ENCODE peak calls at places on chromosomes 1 and 21, in ten cellular contexts. One of them, this sample, is unnamed.

GRCh38 chr1:161420763-161421455 is 53.2 kb upstream of the CFAP126 start:
- DNase-seq in GM23338: peak; percentile 84
- DNase-seq in GM19239: no peak
- DNase-seq in pancreas: no peak
- DNase-seq in NCI-H1105: peak; percentile 68
- DNase-seq in colonic mucosa: no peak
- DNase-seq in NCI-H1092 treated with DMSO at 0.1 percent for 48 hours: no peak
- DNase-seq in substantia nigra: no peak
- DNase-seq in stimulated activated CD8-positive, alpha-beta memory T cell treated with anti-CD3 and anti-CD28 coated beads, Interleukin-15, amount 100 ng/mL, for 4 hours: no peak
- DNase-seq in AML-193: no peak
- DNase-seq in this sample: no peak

GRCh38 chr1:156399355-156400125 is 30.5 kb downstream of the RHBG start:
- DNase-seq in pancreas: no peak
- DNase-seq in AML-193: no peak
- DNase-seq in NCI-H1105: no peak
- DNase-seq in substantia nigra: no peak
- DNase-seq in stimulated activated CD8-positive, alpha-beta memory T cell treated with anti-CD3 and anti-CD28 coated beads, Interleukin-15, amount 100 ng/mL, for 4 hours: no peak
- DNase-seq in NCI-H1092 treated with DMSO at 0.1 percent for 48 hours: no peak
- DNase-seq in GM23338: no peak
- DNase-seq in colonic mucosa: no peak
- DNase-seq in GM19239: no peak
- DNase-seq in this sample: no peak

GRCh38 chr21:41979335-41979734 is 25.5 kb upstream of the C2CD2 start:
- DNase-seq in AML-193: no peak
- DNase-seq in pancreas: no peak
- DNase-seq in GM19239: no peak
- DNase-seq in colonic mucosa: no peak
- DNase-seq in stimulated activated CD8-positive, alpha-beta memory T cell treated with anti-CD3 and anti-CD28 coated beads, Interleukin-15, amount 100 ng/mL, for 4 hours: no peak
- DNase-seq in substantia nigra: no peak
- DNase-seq in NCI-H1092 treated with DMSO at 0.1 percent for 48 hours: no peak
- DNase-seq in NCI-H1105: no peak
- DNase-seq in GM23338: no peak
- DNase-seq in this sample: no peak

GRCh38 chr21:42525228-42525604 is 11.6 kb downstream of the SLC37A1 start:
- DNase-seq in GM19239: no peak
- DNase-seq in stimulated activated CD8-positive, alpha-beta memory T cell treated with anti-CD3 and anti-CD28 coated beads, Interleukin-15, amount 100 ng/mL, for 4 hours: no peak
- DNase-seq in colonic mucosa: no peak
- DNase-seq in NCI-H1105: no peak
- DNase-seq in AML-193: no peak
- DNase-seq in NCI-H1092 treated with DMSO at 0.1 percent for 48 hours: peak; percentile 84
- DNase-seq in pancreas: no peak
- DNase-seq in substantia nigra: no peak
- DNase-seq in GM23338: peak; percentile 37
- DNase-seq in this sample: no peak

GRCh38 chr1:160618763-160619274 is 28.0 kb downstream of the SLAMF1 start:
- DNase-seq in stimulated activated CD8-positive, alpha-beta memory T cell treated with anti-CD3 and anti-CD28 coated beads, Interleukin-15, amount 100 ng/mL, for 4 hours: no peak
- DNase-seq in AML-193: peak; percentile 14
- DNase-seq in NCI-H1092 treated with DMSO at 0.1 percent for 48 hours: no peak
- DNase-seq in pancreas: no peak
- DNase-seq in GM19239: no peak
- DNase-seq in GM23338: peak; percentile 56
- DNase-seq in substantia nigra: no peak
- DNase-seq in colonic mucosa: no peak
- DNase-seq in NCI-H1105: peak; percentile 0
- DNase-seq in this sample: no peak

GRCh38 chr1:24351247-24351646 is 32.1 kb downstream of the GRHL3 start:
- DNase-seq in GM19239: peak; percentile 59
- DNase-seq in substantia nigra: no peak
- DNase-seq in GM23338: no peak
- DNase-seq in colonic mucosa: no peak
- DNase-seq in NCI-H1092 treated with DMSO at 0.1 percent for 48 hours: no peak
- DNase-seq in AML-193: no peak
- DNase-seq in NCI-H1105: no peak
- DNase-seq in pancreas: no peak
- DNase-seq in stimulated activated CD8-positive, alpha-beta memory T cell treated with anti-CD3 and anti-CD28 coated beads, Interleukin-15, amount 100 ng/mL, for 4 hours: no peak
- DNase-seq in this sample: no peak

GRCh38 chr1:217562229-217562878 is 68.5 kb downstream of the GPATCH2 start:
- DNase-seq in pancreas: no peak
- DNase-seq in NCI-H1092 treated with DMSO at 0.1 percent for 48 hours: no peak
- DNase-seq in AML-193: no peak
- DNase-seq in GM19239: no peak
- DNase-seq in NCI-H1105: no peak
- DNase-seq in substantia nigra: no peak
- DNase-seq in colonic mucosa: no peak
- DNase-seq in stimulated activated CD8-positive, alpha-beta memory T cell treated with anti-CD3 and anti-CD28 coated beads, Interleukin-15, amount 100 ng/mL, for 4 hours: no peak
- DNase-seq in GM23338: no peak
- DNase-seq in this sample: no peak

GRCh38 chr1:37476460-37477197 is 2.2 kb downstream of the ZC3H12A start:
- DNase-seq in stimulated activated CD8-positive, alpha-beta memory T cell treated with anti-CD3 and anti-CD28 coated beads, Interleukin-15, amount 100 ng/mL, for 4 hours: no peak
- DNase-seq in substantia nigra: peak; percentile 36
- DNase-seq in NCI-H1092 treated with DMSO at 0.1 percent for 48 hours: no peak
- DNase-seq in NCI-H1105: no peak
- DNase-seq in GM23338: no peak
- DNase-seq in AML-193: no peak
- DNase-seq in colonic mucosa: peak; percentile 90
- DNase-seq in pancreas: peak; percentile 80
- DNase-seq in GM19239: no peak
- DNase-seq in this sample: no peak

GRCh38 chr1:201332021-201332420 is 45.5 kb downstream of the TNNT2 start:
- DNase-seq in substantia nigra: no peak
- DNase-seq in GM19239: no peak
- DNase-seq in AML-193: no peak
- DNase-seq in NCI-H1105: no peak
- DNase-seq in GM23338: no peak
- DNase-seq in colonic mucosa: no peak
- DNase-seq in NCI-H1092 treated with DMSO at 0.1 percent for 48 hours: no peak
- DNase-seq in stimulated activated CD8-positive, alpha-beta memory T cell treated with anti-CD3 and anti-CD28 coated beads, Interleukin-15, amount 100 ng/mL, for 4 hours: no peak
- DNase-seq in pancreas: no peak
- DNase-seq in this sample: no peak